ENCODE peak calls at places on chromosomes 4 and X, in four cellular contexts. Q is A549, P is suprapubic skin, E is adrenal gland. S is an unnamed sample.
A peak's percentile ranks its signal among the peaks of the same experiment; 100 is the strongest.

GRCh38 chr4:20860878-20861277 is 160.6 kb downstream of the PACRGL start:
- DNase-seq in E (no peak), Q (no peak), P (no peak), S (no peak)

GRCh38 chr4:74267998-74268606 is 40.2 kb upstream of the EPGN start:
- DNase-seq in P (no peak), E (no peak), Q (no peak), S (no peak)

GRCh38 chrX:151153086-151153485 is 23.3 kb upstream of the GPR50 start:
- DNase-seq in Q (peak; percentile 25), E (no peak), P (no peak), S (no peak)

GRCh38 chr4:182724414-182724813 is 192.8 kb downstream of the DCTD start:
- DNase-seq in Q (no peak), E (no peak), P (no peak), S (no peak)

GRCh38 chr4:66574145-66574978 is 904.1 kb upstream of the EPHA5 start:
- DNase-seq in P (no peak), E (no peak), Q (peak; percentile 70), S (no peak)

GRCh38 chr4:108335081-108335480 is 166.3 kb upstream of the LEF1 start:
- DNase-seq in E (no peak), Q (no peak), P (no peak), S (no peak)

GRCh38 chr4:150158041-150158440 is 79.8 kb downstream of the DCLK2 start:
- DNase-seq in E (no peak), P (no peak), Q (no peak), S (no peak)

GRCh38 chr4:1470393-1470670 is 64.1 kb upstream of the NKX1-1 start:
- DNase-seq in E (no peak), Q (no peak), P (no peak), S (no peak)

GRCh38 chr4:184273166-184274147 is 55.8 kb upstream of the ENPP6 start:
- DNase-seq in P (no peak), E (no peak), Q (no peak), S (no peak)

GRCh38 chrX:106467422-106467821 is 144.4 kb upstream of the RADX start:
- DNase-seq in Q (no peak), P (no peak), E (no peak), S (no peak)

GRCh38 chrX:16392597-16392996 is 225.3 kb downstream of the MAGEB17 start:
- DNase-seq in P (no peak), E (no peak), Q (no peak), S (no peak)
- H3K27ac ChIP-seq in P (no peak overlapping the region), E (no peak overlapping the region), Q (no peak overlapping the region), S (no peak overlapping the region)

GRCh38 chrX:138485224-138485623 is 226.3 kb downstream of the FGF13 start:
- DNase-seq in Q (no peak), E (no peak), P (no peak), S (no peak)

GRCh38 chrX:138487866-138488265 is 223.7 kb downstream of the FGF13 start:
- DNase-seq in E (no peak), Q (no peak), P (no peak), S (no peak)

GRCh38 chrX:138481649-138482048 is 229.9 kb downstream of the FGF13 start:
- DNase-seq in Q (no peak), E (no peak), P (no peak), S (no peak)

GRCh38 chrX:138484451-138484850 is 227.1 kb downstream of the FGF13 start:
- DNase-seq in Q (no peak), P (no peak), E (no peak), S (no peak)

DNA sequence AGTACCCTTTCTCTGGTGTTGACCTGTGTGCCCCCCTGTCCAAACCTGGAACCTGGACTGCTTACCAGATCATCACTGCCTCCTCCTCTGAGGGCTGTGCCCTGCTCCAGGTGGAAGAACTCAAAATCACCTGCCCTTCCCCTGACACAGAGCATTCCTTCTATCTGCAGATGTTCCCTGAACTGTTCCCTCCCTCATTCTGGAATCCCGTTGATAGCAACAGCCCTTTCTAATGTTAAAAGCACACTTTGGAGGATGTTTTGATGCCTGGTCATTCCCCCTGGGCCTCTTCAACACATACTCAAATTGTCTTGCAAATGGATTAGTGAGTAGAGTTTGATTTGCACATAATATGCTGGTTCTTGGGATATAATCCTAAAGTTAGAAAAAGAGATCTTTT is 225.8 kb downstream of the FGF13 start:
- DNase-seq in Q (no peak), P (no peak), E (no peak), S (no peak)
- H3K27ac ChIP-seq in Q (no peak overlapping the region), P (no peak overlapping the region), E (no peak overlapping the region), S (no peak overlapping the region)

GRCh38 chr4:6750302-6751221 is 32.0 kb upstream of the KIAA0232 start:
- DNase-seq in E (no peak), Q (no peak), P (no peak), S (no peak)

GRCh38 chr4:6749340-6750171 is 33.0 kb upstream of the KIAA0232 start:
- DNase-seq in Q (peak; percentile 82), P (peak; percentile 88), E (peak; percentile 47), S (no peak)

GRCh38 chr4:6746721-6747689 is 31.0 kb downstream of the BLOC1S4 start:
- DNase-seq in E (no peak), P (no peak), Q (peak; percentile 79), S (no peak)

GRCh38 chr4:6748286-6748685 is 32.3 kb downstream of the BLOC1S4 start:
- DNase-seq in P (no peak), E (no peak), Q (no peak), S (no peak)

DNA sequence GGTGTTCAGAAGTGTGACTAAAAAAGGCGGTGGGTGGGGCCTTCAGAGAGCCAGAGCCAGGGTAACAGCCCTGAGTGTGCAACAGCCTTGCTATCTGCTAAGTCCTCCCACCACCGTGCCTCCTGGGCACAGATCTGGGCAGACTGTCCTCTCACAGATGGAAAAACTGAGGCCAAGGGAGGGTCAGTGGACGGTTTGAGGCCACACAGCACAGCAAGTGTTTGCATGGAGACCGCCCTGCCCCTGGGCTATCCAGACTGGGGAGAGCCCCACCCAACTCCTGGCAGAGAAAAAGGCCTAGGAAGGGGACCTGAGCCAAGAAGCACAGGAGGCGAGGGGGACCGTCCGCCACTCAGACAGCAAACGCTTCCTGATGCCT is 31.7 kb downstream of the BLOC1S4 start:
- DNase-seq in P (no peak), E (no peak), Q (peak; percentile 52), S (no peak)
- H3K27ac ChIP-seq in P (peak overlapping the region; percentile 36), E (no peak overlapping the region), Q (peak overlapping the region; percentile 85), S (no peak overlapping the region)

GRCh38 chr4:77145806-77146425 is 11.1 kb upstream of the CCNG2 start:
- DNase-seq in Q (no peak), P (no peak), E (no peak), S (no peak)

GRCh38 chr4:77148081-77148480 is 8.9 kb upstream of the CCNG2 start:
- DNase-seq in P (no peak), Q (no peak), E (no peak), S (no peak)

GRCh38 chr4:77147400-77147782 is 9.6 kb upstream of the CCNG2 start:
- DNase-seq in Q (no peak), P (no peak), E (no peak), S (no peak)

GRCh38 chr4:77149789-77150188 is 7.2 kb upstream of the CCNG2 start:
- DNase-seq in Q (no peak), P (no peak), E (no peak), S (no peak)

DNA sequence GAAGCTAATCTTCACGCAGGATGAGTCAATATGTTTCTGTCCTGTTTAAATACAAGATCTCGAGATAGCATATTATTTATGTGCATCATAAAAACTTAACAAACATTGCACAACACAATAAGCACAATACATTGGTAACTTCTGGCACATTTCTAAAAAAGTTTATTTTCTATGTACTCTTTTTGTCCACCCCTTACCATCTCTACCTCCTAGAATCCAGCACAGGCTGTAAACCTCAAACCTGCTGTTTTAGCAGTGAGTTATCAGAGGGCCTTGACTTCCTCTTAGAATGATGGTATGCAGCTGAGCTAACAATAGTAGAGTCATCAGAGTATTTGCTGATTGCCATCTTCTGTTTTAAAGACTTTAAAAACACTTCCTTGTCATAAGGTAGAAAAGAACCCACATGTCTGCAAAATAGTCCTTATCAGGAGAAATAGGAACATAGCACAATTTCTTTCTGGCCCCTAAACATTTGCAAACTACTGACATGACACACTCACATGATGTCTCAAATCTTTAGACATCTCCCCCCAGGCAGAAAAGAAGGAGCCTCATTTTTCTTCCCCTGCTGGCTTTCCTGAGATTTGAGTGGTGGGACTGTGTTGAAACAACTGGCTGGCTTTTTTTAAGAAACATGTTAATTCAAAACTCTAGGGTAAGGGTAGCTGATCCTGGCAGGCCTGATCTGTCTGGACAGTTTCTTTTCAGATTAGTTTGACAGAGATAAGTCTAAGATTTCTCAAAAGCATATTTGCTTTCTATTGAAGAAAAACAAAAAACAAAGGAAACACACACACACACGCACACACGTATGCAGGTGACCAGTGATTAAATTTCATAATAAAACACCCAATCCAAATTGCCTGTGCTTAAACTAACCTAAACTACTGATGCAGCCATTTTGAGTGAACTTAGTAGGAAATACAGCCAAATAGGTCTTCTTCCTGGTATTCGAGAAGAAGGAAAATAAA is 10.3 kb upstream of the CCNG2 start:
- DNase-seq in Q (peak; percentile 15), P (no peak), E (no peak), S (no peak)
- H3K27ac ChIP-seq in Q (peak overlapping the region; percentile 22), P (peak overlapping the region; percentile 57), E (no peak overlapping the region), S (peak overlapping the region; percentile 63)

GRCh38 chr4:101174679-101175078 is 172.6 kb downstream of the PPP3CA start:
- DNase-seq in Q (no peak), P (no peak), E (no peak), S (no peak)

GRCh38 chr4:101177146-101177545 is 170.2 kb downstream of the PPP3CA start:
- DNase-seq in P (no peak), Q (no peak), E (no peak), S (no peak)

GRCh38 chr4:101178731-101179130 is 168.6 kb downstream of the PPP3CA start:
- DNase-seq in P (no peak), E (no peak), Q (no peak), S (no peak)

GRCh38 chr4:101171747-101172146 is 175.6 kb downstream of the PPP3CA start:
- DNase-seq in P (no peak), Q (no peak), E (no peak), S (no peak)

DNA sequence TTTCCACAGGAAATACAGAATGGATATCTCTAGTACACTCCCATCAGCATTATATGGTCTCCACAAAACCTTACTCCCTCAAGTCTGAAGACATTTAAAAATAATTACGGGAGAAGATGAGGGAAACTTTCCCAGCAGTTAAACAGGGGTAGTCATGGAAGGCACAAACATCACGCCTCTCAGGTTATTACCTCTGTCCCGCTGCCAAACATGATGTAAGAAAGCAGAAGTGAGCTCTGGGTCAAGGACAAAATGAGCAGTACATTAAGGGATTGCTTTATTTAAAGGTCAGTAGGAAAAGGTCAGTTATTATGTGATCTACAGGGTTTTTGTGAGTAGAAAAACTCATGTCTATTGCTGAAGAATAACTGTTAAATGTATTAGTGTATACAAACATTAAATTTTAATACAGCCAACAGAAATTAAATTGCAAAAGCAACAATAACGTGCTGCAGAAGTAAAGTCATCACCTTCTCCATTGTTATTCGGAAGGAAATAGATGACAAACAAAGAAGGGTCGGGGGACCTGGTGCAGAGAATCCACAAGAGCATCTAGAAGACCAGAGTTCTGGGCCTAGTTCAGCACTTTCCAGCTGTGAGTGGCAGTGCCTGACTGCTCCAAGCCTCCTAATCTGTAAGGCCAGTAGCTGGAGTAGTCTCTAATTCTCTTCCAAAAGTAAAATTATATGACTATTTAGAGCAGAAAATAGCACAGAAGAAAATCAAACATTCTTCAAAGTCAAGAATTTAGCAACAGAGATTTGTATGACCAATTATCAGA is 171.2 kb downstream of the PPP3CA start:
- DNase-seq in P (no peak), Q (no peak), E (peak; percentile 36), S (no peak)
- H3K27ac ChIP-seq in P (peak overlapping the region; percentile 14), Q (no peak overlapping the region), E (no peak overlapping the region), S (no peak overlapping the region)

GRCh38 chr4:39660045-39660444 is 21.4 kb upstream of the SMIM14 start:
- DNase-seq in E (no peak), P (no peak), Q (no peak), S (no peak)
- H3K27ac ChIP-seq in E (no peak overlapping the region), P (no peak overlapping the region), Q (no peak overlapping the region), S (no peak overlapping the region)

GRCh38 chr4:23887989-23888388 is 1.9 kb downstream of the PPARGC1A start:
- DNase-seq in Q (no peak), E (no peak), P (no peak), S (no peak)
- H3K27ac ChIP-seq in Q (no peak overlapping the region), E (peak overlapping the region; percentile 83), P (peak overlapping the region; percentile 81), S (no peak overlapping the region)